ENCODE peak calls at places on chromosomes 6 and 20, in ten cellular contexts. One of them, this sample, is unnamed.
A peak's percentile ranks its signal among the peaks of the same experiment; 100 is the strongest.

GRCh38 chr6:35469711-35470662 is 1.8 kb downstream of the RPL10A start:
- DNase-seq in HL-60: peak; percentile 38
- DNase-seq in posterior cingulate gyrus: no peak
- DNase-seq in stimulated activated CD4-positive, alpha-beta T cell treated with anti-CD3 and anti-CD28 coated beads, Interleukin-2, amount 100 ng/mL, for 48 hours: no peak
- DNase-seq in cardiac muscle cell: peak; percentile 34
- DNase-seq in naive thymus-derived CD4-positive, alpha-beta T cell: no peak
- DNase-seq in SK-N-SH: peak; percentile 60
- DNase-seq in NCI-H1105: no peak
- DNase-seq in renal cortical epithelial cell: no peak
- DNase-seq in activated naive CD4-positive, alpha-beta T cell treated with anti-CD3 and anti-CD28 coated beads, Interleukin-2, amount 50 U/mL, for 16 hours: no peak
- DNase-seq in this sample: no peak

GRCh38 chr6:37134622-37135191 is 35.2 kb upstream of the PIM1 start:
- DNase-seq in cardiac muscle cell: peak; percentile 93
- DNase-seq in stimulated activated CD4-positive, alpha-beta T cell treated with anti-CD3 and anti-CD28 coated beads, Interleukin-2, amount 100 ng/mL, for 48 hours: no peak
- DNase-seq in renal cortical epithelial cell: peak; percentile 99
- DNase-seq in NCI-H1105: no peak
- DNase-seq in HL-60: no peak
- DNase-seq in naive thymus-derived CD4-positive, alpha-beta T cell: no peak
- DNase-seq in posterior cingulate gyrus: no peak
- DNase-seq in activated naive CD4-positive, alpha-beta T cell treated with anti-CD3 and anti-CD28 coated beads, Interleukin-2, amount 50 U/mL, for 16 hours: no peak
- DNase-seq in SK-N-SH: no peak
- DNase-seq in this sample: no peak

GRCh38 chr6:167565884-167566491 is 241.1 kb downstream of the TTLL2 start:
- DNase-seq in HL-60: no peak
- DNase-seq in stimulated activated CD4-positive, alpha-beta T cell treated with anti-CD3 and anti-CD28 coated beads, Interleukin-2, amount 100 ng/mL, for 48 hours: no peak
- DNase-seq in NCI-H1105: no peak
- DNase-seq in renal cortical epithelial cell: no peak
- DNase-seq in posterior cingulate gyrus: peak; percentile 65
- DNase-seq in naive thymus-derived CD4-positive, alpha-beta T cell: no peak
- DNase-seq in SK-N-SH: no peak
- DNase-seq in cardiac muscle cell: peak; percentile 80
- DNase-seq in activated naive CD4-positive, alpha-beta T cell treated with anti-CD3 and anti-CD28 coated beads, Interleukin-2, amount 50 U/mL, for 16 hours: no peak
- DNase-seq in this sample: no peak

GRCh38 chr6:13256614-13257013 is 71.7 kb downstream of the TBC1D7 start:
- DNase-seq in naive thymus-derived CD4-positive, alpha-beta T cell: no peak
- DNase-seq in SK-N-SH: no peak
- DNase-seq in stimulated activated CD4-positive, alpha-beta T cell treated with anti-CD3 and anti-CD28 coated beads, Interleukin-2, amount 100 ng/mL, for 48 hours: no peak
- DNase-seq in activated naive CD4-positive, alpha-beta T cell treated with anti-CD3 and anti-CD28 coated beads, Interleukin-2, amount 50 U/mL, for 16 hours: no peak
- DNase-seq in NCI-H1105: no peak
- DNase-seq in HL-60: no peak
- DNase-seq in renal cortical epithelial cell: no peak
- DNase-seq in posterior cingulate gyrus: no peak
- DNase-seq in cardiac muscle cell: peak; percentile 36
- DNase-seq in this sample: no peak

GRCh38 chr20:38161412-38161774 is 3.7 kb downstream of the TGM2 start:
- DNase-seq in naive thymus-derived CD4-positive, alpha-beta T cell: no peak
- DNase-seq in activated naive CD4-positive, alpha-beta T cell treated with anti-CD3 and anti-CD28 coated beads, Interleukin-2, amount 50 U/mL, for 16 hours: no peak
- DNase-seq in stimulated activated CD4-positive, alpha-beta T cell treated with anti-CD3 and anti-CD28 coated beads, Interleukin-2, amount 100 ng/mL, for 48 hours: no peak
- DNase-seq in NCI-H1105: no peak
- DNase-seq in SK-N-SH: no peak
- DNase-seq in posterior cingulate gyrus: peak; percentile 42
- DNase-seq in cardiac muscle cell: no peak
- DNase-seq in HL-60: no peak
- DNase-seq in renal cortical epithelial cell: no peak
- DNase-seq in this sample: no peak

GRCh38 chr20:2804921-2805681 is 4.7 kb upstream of the CPXM1 start:
- DNase-seq in stimulated activated CD4-positive, alpha-beta T cell treated with anti-CD3 and anti-CD28 coated beads, Interleukin-2, amount 100 ng/mL, for 48 hours: no peak
- DNase-seq in HL-60: no peak
- DNase-seq in cardiac muscle cell: peak; percentile 58
- DNase-seq in renal cortical epithelial cell: no peak
- DNase-seq in naive thymus-derived CD4-positive, alpha-beta T cell: no peak
- DNase-seq in NCI-H1105: no peak
- DNase-seq in posterior cingulate gyrus: peak; percentile 57
- DNase-seq in SK-N-SH: peak; percentile 25
- DNase-seq in activated naive CD4-positive, alpha-beta T cell treated with anti-CD3 and anti-CD28 coated beads, Interleukin-2, amount 50 U/mL, for 16 hours: no peak
- DNase-seq in this sample: no peak

GRCh38 chr6:146781836-146782235 is 183.1 kb downstream of the ADGB start:
- DNase-seq in stimulated activated CD4-positive, alpha-beta T cell treated with anti-CD3 and anti-CD28 coated beads, Interleukin-2, amount 100 ng/mL, for 48 hours: no peak
- DNase-seq in activated naive CD4-positive, alpha-beta T cell treated with anti-CD3 and anti-CD28 coated beads, Interleukin-2, amount 50 U/mL, for 16 hours: no peak
- DNase-seq in cardiac muscle cell: no peak
- DNase-seq in NCI-H1105: no peak
- DNase-seq in posterior cingulate gyrus: no peak
- DNase-seq in SK-N-SH: no peak
- DNase-seq in HL-60: no peak
- DNase-seq in naive thymus-derived CD4-positive, alpha-beta T cell: no peak
- DNase-seq in renal cortical epithelial cell: no peak
- DNase-seq in this sample: no peak

GRCh38 chr20:39016076-39016475 is 53.9 kb downstream of the DHX35 start:
- DNase-seq in HL-60: no peak
- DNase-seq in posterior cingulate gyrus: no peak
- DNase-seq in naive thymus-derived CD4-positive, alpha-beta T cell: no peak
- DNase-seq in NCI-H1105: no peak
- DNase-seq in renal cortical epithelial cell: no peak
- DNase-seq in cardiac muscle cell: no peak
- DNase-seq in stimulated activated CD4-positive, alpha-beta T cell treated with anti-CD3 and anti-CD28 coated beads, Interleukin-2, amount 100 ng/mL, for 48 hours: no peak
- DNase-seq in SK-N-SH: no peak
- DNase-seq in activated naive CD4-positive, alpha-beta T cell treated with anti-CD3 and anti-CD28 coated beads, Interleukin-2, amount 50 U/mL, for 16 hours: no peak
- DNase-seq in this sample: no peak

GRCh38 chr6:36120539-36120938 is 9.8 kb upstream of the MAPK13 start:
- DNase-seq in posterior cingulate gyrus: no peak
- DNase-seq in NCI-H1105: no peak
- DNase-seq in stimulated activated CD4-positive, alpha-beta T cell treated with anti-CD3 and anti-CD28 coated beads, Interleukin-2, amount 100 ng/mL, for 48 hours: peak; percentile 52
- DNase-seq in cardiac muscle cell: no peak
- DNase-seq in naive thymus-derived CD4-positive, alpha-beta T cell: peak; percentile 83
- DNase-seq in renal cortical epithelial cell: no peak
- DNase-seq in activated naive CD4-positive, alpha-beta T cell treated with anti-CD3 and anti-CD28 coated beads, Interleukin-2, amount 50 U/mL, for 16 hours: peak; percentile 70
- DNase-seq in SK-N-SH: no peak
- DNase-seq in HL-60: no peak
- DNase-seq in this sample: no peak

GRCh38 chr20:4573564-4574355 is 147.9 kb upstream of the PRND start:
- DNase-seq in naive thymus-derived CD4-positive, alpha-beta T cell: no peak
- DNase-seq in activated naive CD4-positive, alpha-beta T cell treated with anti-CD3 and anti-CD28 coated beads, Interleukin-2, amount 50 U/mL, for 16 hours: no peak
- DNase-seq in HL-60: no peak
- DNase-seq in renal cortical epithelial cell: peak; percentile 96
- DNase-seq in cardiac muscle cell: peak; percentile 77
- DNase-seq in posterior cingulate gyrus: no peak
- DNase-seq in NCI-H1105: no peak
- DNase-seq in SK-N-SH: no peak
- DNase-seq in stimulated activated CD4-positive, alpha-beta T cell treated with anti-CD3 and anti-CD28 coated beads, Interleukin-2, amount 100 ng/mL, for 48 hours: no peak
- DNase-seq in this sample: no peak

GRCh38 chr6:41713650-41714291 is 21.6 kb downstream of the TFEB start:
- DNase-seq in naive thymus-derived CD4-positive, alpha-beta T cell: no peak
- DNase-seq in SK-N-SH: no peak
- DNase-seq in stimulated activated CD4-positive, alpha-beta T cell treated with anti-CD3 and anti-CD28 coated beads, Interleukin-2, amount 100 ng/mL, for 48 hours: no peak
- DNase-seq in renal cortical epithelial cell: peak; percentile 67
- DNase-seq in HL-60: no peak
- DNase-seq in activated naive CD4-positive, alpha-beta T cell treated with anti-CD3 and anti-CD28 coated beads, Interleukin-2, amount 50 U/mL, for 16 hours: no peak
- DNase-seq in posterior cingulate gyrus: peak; percentile 85
- DNase-seq in cardiac muscle cell: no peak
- DNase-seq in NCI-H1105: no peak
- DNase-seq in this sample: no peak

GRCh38 chr20:44701116-44701865 is 13.9 kb upstream of the CCN5 start:
- DNase-seq in stimulated activated CD4-positive, alpha-beta T cell treated with anti-CD3 and anti-CD28 coated beads, Interleukin-2, amount 100 ng/mL, for 48 hours: no peak
- DNase-seq in cardiac muscle cell: peak; percentile 57
- DNase-seq in naive thymus-derived CD4-positive, alpha-beta T cell: no peak
- DNase-seq in renal cortical epithelial cell: peak; percentile 51
- DNase-seq in HL-60: no peak
- DNase-seq in activated naive CD4-positive, alpha-beta T cell treated with anti-CD3 and anti-CD28 coated beads, Interleukin-2, amount 50 U/mL, for 16 hours: no peak
- DNase-seq in SK-N-SH: no peak
- DNase-seq in posterior cingulate gyrus: peak; percentile 73
- DNase-seq in NCI-H1105: no peak
- DNase-seq in this sample: no peak

GRCh38 chr20:31838646-31839292 is 6.6 kb downstream of the FOXS1 start:
- DNase-seq in renal cortical epithelial cell: peak; percentile 79
- DNase-seq in SK-N-SH: no peak
- DNase-seq in stimulated activated CD4-positive, alpha-beta T cell treated with anti-CD3 and anti-CD28 coated beads, Interleukin-2, amount 100 ng/mL, for 48 hours: no peak
- DNase-seq in HL-60: no peak
- DNase-seq in activated naive CD4-positive, alpha-beta T cell treated with anti-CD3 and anti-CD28 coated beads, Interleukin-2, amount 50 U/mL, for 16 hours: no peak
- DNase-seq in NCI-H1105: no peak
- DNase-seq in cardiac muscle cell: peak; percentile 86
- DNase-seq in naive thymus-derived CD4-positive, alpha-beta T cell: no peak
- DNase-seq in posterior cingulate gyrus: no peak
- DNase-seq in this sample: no peak

GRCh38 chr6:157787080-157787479 is 36.0 kb upstream of the SNX9 start:
- DNase-seq in stimulated activated CD4-positive, alpha-beta T cell treated with anti-CD3 and anti-CD28 coated beads, Interleukin-2, amount 100 ng/mL, for 48 hours: no peak
- DNase-seq in NCI-H1105: no peak
- DNase-seq in renal cortical epithelial cell: peak; percentile 86
- DNase-seq in activated naive CD4-positive, alpha-beta T cell treated with anti-CD3 and anti-CD28 coated beads, Interleukin-2, amount 50 U/mL, for 16 hours: no peak
- DNase-seq in posterior cingulate gyrus: no peak
- DNase-seq in cardiac muscle cell: peak; percentile 46
- DNase-seq in HL-60: no peak
- DNase-seq in naive thymus-derived CD4-positive, alpha-beta T cell: no peak
- DNase-seq in SK-N-SH: no peak
- DNase-seq in this sample: no peak

GRCh38 chr6:29005183-29005885 is at the start of gene ZNF311:
- DNase-seq in HL-60: no peak
- DNase-seq in posterior cingulate gyrus: peak; percentile 71
- DNase-seq in cardiac muscle cell: peak; percentile 85
- DNase-seq in naive thymus-derived CD4-positive, alpha-beta T cell: peak; percentile 18
- DNase-seq in NCI-H1105: no peak
- DNase-seq in stimulated activated CD4-positive, alpha-beta T cell treated with anti-CD3 and anti-CD28 coated beads, Interleukin-2, amount 100 ng/mL, for 48 hours: no peak
- DNase-seq in SK-N-SH: peak; percentile 36
- DNase-seq in activated naive CD4-positive, alpha-beta T cell treated with anti-CD3 and anti-CD28 coated beads, Interleukin-2, amount 50 U/mL, for 16 hours: peak; percentile 43
- DNase-seq in renal cortical epithelial cell: peak; percentile 73
- DNase-seq in this sample: no peak

GRCh38 chr6:71190809-71191208 is 97.8 kb upstream of the OGFRL1 start:
- DNase-seq in stimulated activated CD4-positive, alpha-beta T cell treated with anti-CD3 and anti-CD28 coated beads, Interleukin-2, amount 100 ng/mL, for 48 hours: no peak
- DNase-seq in HL-60: no peak
- DNase-seq in cardiac muscle cell: peak; percentile 65
- DNase-seq in posterior cingulate gyrus: no peak
- DNase-seq in naive thymus-derived CD4-positive, alpha-beta T cell: no peak
- DNase-seq in SK-N-SH: peak; percentile 10
- DNase-seq in NCI-H1105: no peak
- DNase-seq in renal cortical epithelial cell: peak; percentile 48
- DNase-seq in activated naive CD4-positive, alpha-beta T cell treated with anti-CD3 and anti-CD28 coated beads, Interleukin-2, amount 50 U/mL, for 16 hours: no peak
- DNase-seq in this sample: no peak

GRCh38 chr6:16471222-16471784 is 232.9 kb downstream of the GMPR start:
- DNase-seq in HL-60: no peak
- DNase-seq in NCI-H1105: no peak
- DNase-seq in cardiac muscle cell: no peak
- DNase-seq in renal cortical epithelial cell: no peak
- DNase-seq in stimulated activated CD4-positive, alpha-beta T cell treated with anti-CD3 and anti-CD28 coated beads, Interleukin-2, amount 100 ng/mL, for 48 hours: no peak
- DNase-seq in SK-N-SH: no peak
- DNase-seq in naive thymus-derived CD4-positive, alpha-beta T cell: no peak
- DNase-seq in posterior cingulate gyrus: no peak
- DNase-seq in activated naive CD4-positive, alpha-beta T cell treated with anti-CD3 and anti-CD28 coated beads, Interleukin-2, amount 50 U/mL, for 16 hours: no peak
- DNase-seq in this sample: no peak

GRCh38 chr6:52562915-52563314 is 13.9 kb downstream of the TRAM2 start:
- DNase-seq in HL-60: no peak
- DNase-seq in activated naive CD4-positive, alpha-beta T cell treated with anti-CD3 and anti-CD28 coated beads, Interleukin-2, amount 50 U/mL, for 16 hours: no peak
- DNase-seq in renal cortical epithelial cell: no peak
- DNase-seq in posterior cingulate gyrus: no peak
- DNase-seq in naive thymus-derived CD4-positive, alpha-beta T cell: no peak
- DNase-seq in cardiac muscle cell: peak; percentile 48
- DNase-seq in stimulated activated CD4-positive, alpha-beta T cell treated with anti-CD3 and anti-CD28 coated beads, Interleukin-2, amount 100 ng/mL, for 48 hours: no peak
- DNase-seq in NCI-H1105: no peak
- DNase-seq in SK-N-SH: no peak
- DNase-seq in this sample: no peak

GRCh38 chr20:19185083-19185482 is 27.4 kb upstream of the SLC24A3 start:
- DNase-seq in naive thymus-derived CD4-positive, alpha-beta T cell: no peak
- DNase-seq in NCI-H1105: no peak
- DNase-seq in cardiac muscle cell: no peak
- DNase-seq in posterior cingulate gyrus: no peak
- DNase-seq in stimulated activated CD4-positive, alpha-beta T cell treated with anti-CD3 and anti-CD28 coated beads, Interleukin-2, amount 100 ng/mL, for 48 hours: no peak
- DNase-seq in activated naive CD4-positive, alpha-beta T cell treated with anti-CD3 and anti-CD28 coated beads, Interleukin-2, amount 50 U/mL, for 16 hours: no peak
- DNase-seq in HL-60: no peak
- DNase-seq in SK-N-SH: no peak
- DNase-seq in renal cortical epithelial cell: no peak
- DNase-seq in this sample: no peak

GRCh38 chr20:52268184-52268583 is 76.6 kb upstream of the ZFP64 start:
- DNase-seq in cardiac muscle cell: peak; percentile 38
- DNase-seq in NCI-H1105: no peak
- DNase-seq in activated naive CD4-positive, alpha-beta T cell treated with anti-CD3 and anti-CD28 coated beads, Interleukin-2, amount 50 U/mL, for 16 hours: no peak
- DNase-seq in SK-N-SH: no peak
- DNase-seq in posterior cingulate gyrus: no peak
- DNase-seq in naive thymus-derived CD4-positive, alpha-beta T cell: no peak
- DNase-seq in stimulated activated CD4-positive, alpha-beta T cell treated with anti-CD3 and anti-CD28 coated beads, Interleukin-2, amount 100 ng/mL, for 48 hours: no peak
- DNase-seq in renal cortical epithelial cell: no peak
- DNase-seq in HL-60: no peak
- DNase-seq in this sample: no peak

GRCh38 chr6:15754706-15755079 is 91.9 kb upstream of the DTNBP1 start:
- DNase-seq in stimulated activated CD4-positive, alpha-beta T cell treated with anti-CD3 and anti-CD28 coated beads, Interleukin-2, amount 100 ng/mL, for 48 hours: no peak
- DNase-seq in posterior cingulate gyrus: no peak
- DNase-seq in HL-60: no peak
- DNase-seq in renal cortical epithelial cell: no peak
- DNase-seq in NCI-H1105: no peak
- DNase-seq in SK-N-SH: no peak
- DNase-seq in cardiac muscle cell: no peak
- DNase-seq in activated naive CD4-positive, alpha-beta T cell treated with anti-CD3 and anti-CD28 coated beads, Interleukin-2, amount 50 U/mL, for 16 hours: no peak
- DNase-seq in naive thymus-derived CD4-positive, alpha-beta T cell: no peak
- DNase-seq in this sample: no peak

GRCh38 chr6:152471459-152472070 is 165.6 kb downstream of the SYNE1 start:
- DNase-seq in renal cortical epithelial cell: peak; percentile 92
- DNase-seq in cardiac muscle cell: no peak
- DNase-seq in posterior cingulate gyrus: no peak
- DNase-seq in naive thymus-derived CD4-positive, alpha-beta T cell: no peak
- DNase-seq in stimulated activated CD4-positive, alpha-beta T cell treated with anti-CD3 and anti-CD28 coated beads, Interleukin-2, amount 100 ng/mL, for 48 hours: no peak
- DNase-seq in activated naive CD4-positive, alpha-beta T cell treated with anti-CD3 and anti-CD28 coated beads, Interleukin-2, amount 50 U/mL, for 16 hours: no peak
- DNase-seq in HL-60: no peak
- DNase-seq in NCI-H1105: no peak
- DNase-seq in SK-N-SH: no peak
- DNase-seq in this sample: no peak

GRCh38 chr20:50012282-50013263 is 29.8 kb downstream of the SNAI1 start:
- DNase-seq in cardiac muscle cell: no peak
- DNase-seq in renal cortical epithelial cell: no peak
- DNase-seq in posterior cingulate gyrus: no peak
- DNase-seq in SK-N-SH: peak; percentile 51
- DNase-seq in NCI-H1105: no peak
- DNase-seq in naive thymus-derived CD4-positive, alpha-beta T cell: no peak
- DNase-seq in stimulated activated CD4-positive, alpha-beta T cell treated with anti-CD3 and anti-CD28 coated beads, Interleukin-2, amount 100 ng/mL, for 48 hours: no peak
- DNase-seq in activated naive CD4-positive, alpha-beta T cell treated with anti-CD3 and anti-CD28 coated beads, Interleukin-2, amount 50 U/mL, for 16 hours: no peak
- DNase-seq in HL-60: no peak
- DNase-seq in this sample: no peak

GRCh38 chr6:34240329-34241248 is 3.9 kb downstream of the HMGA1 start:
- DNase-seq in SK-N-SH: no peak
- DNase-seq in HL-60: no peak
- DNase-seq in cardiac muscle cell: no peak
- DNase-seq in posterior cingulate gyrus: peak; percentile 55
- DNase-seq in naive thymus-derived CD4-positive, alpha-beta T cell: no peak
- DNase-seq in NCI-H1105: no peak
- DNase-seq in renal cortical epithelial cell: no peak
- DNase-seq in stimulated activated CD4-positive, alpha-beta T cell treated with anti-CD3 and anti-CD28 coated beads, Interleukin-2, amount 100 ng/mL, for 48 hours: no peak
- DNase-seq in activated naive CD4-positive, alpha-beta T cell treated with anti-CD3 and anti-CD28 coated beads, Interleukin-2, amount 50 U/mL, for 16 hours: no peak
- DNase-seq in this sample: no peak

GRCh38 chr6:49462599-49462926 is 490 bp downstream of the MMUT start:
- DNase-seq in activated naive CD4-positive, alpha-beta T cell treated with anti-CD3 and anti-CD28 coated beads, Interleukin-2, amount 50 U/mL, for 16 hours: no peak
- DNase-seq in SK-N-SH: no peak
- DNase-seq in posterior cingulate gyrus: no peak
- DNase-seq in stimulated activated CD4-positive, alpha-beta T cell treated with anti-CD3 and anti-CD28 coated beads, Interleukin-2, amount 100 ng/mL, for 48 hours: no peak
- DNase-seq in cardiac muscle cell: no peak
- DNase-seq in naive thymus-derived CD4-positive, alpha-beta T cell: no peak
- DNase-seq in HL-60: no peak
- DNase-seq in renal cortical epithelial cell: no peak
- DNase-seq in NCI-H1105: no peak
- DNase-seq in this sample: no peak

GRCh38 chr6:38725414-38726183 is 10.5 kb downstream of the DNAH8 start:
- DNase-seq in posterior cingulate gyrus: no peak
- DNase-seq in naive thymus-derived CD4-positive, alpha-beta T cell: no peak
- DNase-seq in cardiac muscle cell: no peak
- DNase-seq in HL-60: no peak
- DNase-seq in NCI-H1105: no peak
- DNase-seq in SK-N-SH: no peak
- DNase-seq in activated naive CD4-positive, alpha-beta T cell treated with anti-CD3 and anti-CD28 coated beads, Interleukin-2, amount 50 U/mL, for 16 hours: no peak
- DNase-seq in stimulated activated CD4-positive, alpha-beta T cell treated with anti-CD3 and anti-CD28 coated beads, Interleukin-2, amount 100 ng/mL, for 48 hours: no peak
- DNase-seq in renal cortical epithelial cell: no peak
- DNase-seq in this sample: no peak

GRCh38 chr6:158509465-158509864 is 50.4 kb upstream of the TMEM181 start:
- DNase-seq in posterior cingulate gyrus: no peak
- DNase-seq in HL-60: no peak
- DNase-seq in activated naive CD4-positive, alpha-beta T cell treated with anti-CD3 and anti-CD28 coated beads, Interleukin-2, amount 50 U/mL, for 16 hours: no peak
- DNase-seq in naive thymus-derived CD4-positive, alpha-beta T cell: no peak
- DNase-seq in renal cortical epithelial cell: no peak
- DNase-seq in stimulated activated CD4-positive, alpha-beta T cell treated with anti-CD3 and anti-CD28 coated beads, Interleukin-2, amount 100 ng/mL, for 48 hours: no peak
- DNase-seq in SK-N-SH: no peak
- DNase-seq in cardiac muscle cell: no peak
- DNase-seq in NCI-H1105: no peak
- DNase-seq in this sample: no peak

GRCh38 chr6:41638801-41639555 is 710 bp downstream of the MDFI start:
- DNase-seq in SK-N-SH: peak; percentile 54
- DNase-seq in cardiac muscle cell: peak; percentile 89
- DNase-seq in naive thymus-derived CD4-positive, alpha-beta T cell: no peak
- DNase-seq in activated naive CD4-positive, alpha-beta T cell treated with anti-CD3 and anti-CD28 coated beads, Interleukin-2, amount 50 U/mL, for 16 hours: no peak
- DNase-seq in posterior cingulate gyrus: peak; percentile 62
- DNase-seq in stimulated activated CD4-positive, alpha-beta T cell treated with anti-CD3 and anti-CD28 coated beads, Interleukin-2, amount 100 ng/mL, for 48 hours: no peak
- DNase-seq in HL-60: no peak
- DNase-seq in NCI-H1105: no peak
- DNase-seq in renal cortical epithelial cell: no peak
- DNase-seq in this sample: no peak

This sample was measured in GM12891.